ENCODE peak calls at places on chromosome 4, in six cellular contexts. One of them, this sample, is unnamed.

GRCh38 chr4:73976716-73977115 is 5.1 kb downstream of the PF4 start:
- DNase-seq in H9: no peak
- DNase-seq in mesenchymal stem cell: no peak
- DNase-seq in trophoblast cell: no peak
- DNase-seq in H1: no peak
- DNase-seq in IMR-90: peak
- DNase-seq in this sample: no peak

GRCh38 chr4:89640620-89641366 is 196.2 kb downstream of the SNCA start:
- DNase-seq in IMR-90: peak
- DNase-seq in mesenchymal stem cell: peak
- DNase-seq in trophoblast cell: peak
- DNase-seq in H1: peak
- DNase-seq in H9: peak
- DNase-seq in this sample: peak

GRCh38 chr4:98262431-98262830 is 1.2 kb downstream of the RAP1GDS1 start:
- DNase-seq in trophoblast cell: no peak
- DNase-seq in H9: no peak
- DNase-seq in IMR-90: no peak
- DNase-seq in H1: no peak
- DNase-seq in mesenchymal stem cell: no peak
- DNase-seq in this sample: no peak

GRCh38 chr4:48778431-48779094 is 1.5 kb downstream of the FRYL start:
- DNase-seq in H9: no peak
- DNase-seq in mesenchymal stem cell: peak
- DNase-seq in IMR-90: peak
- DNase-seq in trophoblast cell: no peak
- DNase-seq in H1: no peak
- DNase-seq in this sample: no peak

GRCh38 chr4:48896845-48897244 is 9.7 kb downstream of the OCIAD2 start:
- DNase-seq in H1: no peak
- DNase-seq in trophoblast cell: no peak
- DNase-seq in mesenchymal stem cell: no peak
- DNase-seq in IMR-90: no peak
- DNase-seq in H9: no peak
- DNase-seq in this sample: no peak

GRCh38 chr4:25238052-25238451 is 4.2 kb downstream of the PI4K2B start:
- DNase-seq in H9: no peak
- DNase-seq in mesenchymal stem cell: no peak
- DNase-seq in trophoblast cell: no peak
- DNase-seq in H1: no peak
- DNase-seq in IMR-90: peak
- DNase-seq in this sample: no peak

GRCh38 chr4:7828926-7829325 is 110.7 kb downstream of the AFAP1 start:
- DNase-seq in mesenchymal stem cell: peak
- DNase-seq in IMR-90: peak
- DNase-seq in H1: no peak
- DNase-seq in trophoblast cell: no peak
- DNase-seq in H9: no peak
- DNase-seq in this sample: no peak

GRCh38 chr4:110005461-110006056 is 92.9 kb downstream of the EGF start:
- DNase-seq in IMR-90: peak
- DNase-seq in H9: no peak
- DNase-seq in H1: no peak
- DNase-seq in trophoblast cell: peak
- DNase-seq in mesenchymal stem cell: peak
- DNase-seq in this sample: peak

GRCh38 chr4:142281999-142282398 is 564.1 kb downstream of the INPP4B start:
- DNase-seq in mesenchymal stem cell: no peak
- DNase-seq in H9: no peak
- DNase-seq in IMR-90: no peak
- DNase-seq in H1: no peak
- DNase-seq in trophoblast cell: no peak
- DNase-seq in this sample: no peak

GRCh38 chr4:110683600-110683999 is 60.7 kb upstream of the PITX2 start:
- DNase-seq in H1: no peak
- DNase-seq in trophoblast cell: no peak
- DNase-seq in IMR-90: no peak
- DNase-seq in mesenchymal stem cell: no peak
- DNase-seq in H9: no peak
- DNase-seq in this sample: no peak

GRCh38 chr4:186642998-186643397 is 80.7 kb downstream of the FAT1 start:
- DNase-seq in trophoblast cell: no peak
- DNase-seq in IMR-90: no peak
- DNase-seq in H1: no peak
- DNase-seq in mesenchymal stem cell: no peak
- DNase-seq in H9: no peak
- DNase-seq in this sample: no peak

GRCh38 chr4:174697164-174697563 is 131.9 kb downstream of the GLRA3 start:
- DNase-seq in H1: no peak
- DNase-seq in mesenchymal stem cell: no peak
- DNase-seq in trophoblast cell: no peak
- DNase-seq in IMR-90: no peak
- DNase-seq in H9: no peak
- DNase-seq in this sample: no peak

GRCh38 chr4:126267689-126268088 is 952.9 kb downstream of the FAT4 start:
- DNase-seq in mesenchymal stem cell: peak
- DNase-seq in IMR-90: peak
- DNase-seq in H9: no peak
- DNase-seq in trophoblast cell: peak
- DNase-seq in H1: no peak
- DNase-seq in this sample: no peak

GRCh38 chr4:13546855-13547562 is 2.7 kb upstream of the NKX3-2 start:
- DNase-seq in H1: peak
- DNase-seq in IMR-90: no peak
- DNase-seq in trophoblast cell: no peak
- DNase-seq in H9: peak
- DNase-seq in mesenchymal stem cell: peak
- DNase-seq in this sample: no peak

GRCh38 chr4:76087007-76087769 is 12.7 kb downstream of the ART3 start:
- DNase-seq in trophoblast cell: peak
- DNase-seq in mesenchymal stem cell: peak
- DNase-seq in H9: peak
- DNase-seq in H1: peak
- DNase-seq in IMR-90: peak
- DNase-seq in this sample: peak

GRCh38 chr4:68288046-68288740 is 42.7 kb upstream of the TMPRSS11B start:
- DNase-seq in IMR-90: no peak
- DNase-seq in H1: no peak
- DNase-seq in H9: no peak
- DNase-seq in mesenchymal stem cell: no peak
- DNase-seq in trophoblast cell: no peak
- DNase-seq in this sample: no peak

GRCh38 chr4:39975488-39976089 is 2.1 kb downstream of the PDS5A start:
- DNase-seq in mesenchymal stem cell: peak
- DNase-seq in IMR-90: peak
- DNase-seq in trophoblast cell: no peak
- DNase-seq in H9: no peak
- DNase-seq in H1: no peak
- DNase-seq in this sample: no peak

GRCh38 chr4:121484633-121485032 is 103.8 kb upstream of the QRFPR start:
- DNase-seq in H1: no peak
- DNase-seq in trophoblast cell: peak
- DNase-seq in IMR-90: peak
- DNase-seq in mesenchymal stem cell: peak
- DNase-seq in H9: peak
- DNase-seq in this sample: peak

GRCh38 chr4:75289843-75290616 is 224.2 kb downstream of the RCHY1 start:
- DNase-seq in mesenchymal stem cell: peak
- DNase-seq in H9: peak
- DNase-seq in H1: peak
- DNase-seq in IMR-90: no peak
- DNase-seq in trophoblast cell: peak
- DNase-seq in this sample: peak

GRCh38 chr4:16869594-16870245 is 28.7 kb downstream of the LDB2 start:
- DNase-seq in trophoblast cell: no peak
- DNase-seq in H1: no peak
- DNase-seq in mesenchymal stem cell: no peak
- DNase-seq in H9: no peak
- DNase-seq in IMR-90: no peak
- DNase-seq in this sample: no peak

GRCh38 chr4:122747883-122748282 is 15.4 kb downstream of the BBS12 start:
- DNase-seq in H9: no peak
- DNase-seq in mesenchymal stem cell: peak
- DNase-seq in H1: no peak
- DNase-seq in trophoblast cell: no peak
- DNase-seq in IMR-90: peak
- DNase-seq in this sample: no peak

GRCh38 chr4:117467404-117467803 is 382.0 kb upstream of the TRAM1L1 start:
- DNase-seq in H9: no peak
- DNase-seq in trophoblast cell: no peak
- DNase-seq in H1: no peak
- DNase-seq in mesenchymal stem cell: peak
- DNase-seq in IMR-90: peak
- DNase-seq in this sample: no peak

GRCh38 chr4:94931626-94932025 is 173.9 kb downstream of the BMPR1B start:
- DNase-seq in H9: no peak
- DNase-seq in mesenchymal stem cell: no peak
- DNase-seq in H1: no peak
- DNase-seq in trophoblast cell: no peak
- DNase-seq in IMR-90: no peak
- DNase-seq in this sample: no peak

GRCh38 chr4:94925764-94926347 is 168.1 kb downstream of the BMPR1B start:
- DNase-seq in trophoblast cell: no peak
- DNase-seq in H1: no peak
- DNase-seq in IMR-90: no peak
- DNase-seq in H9: no peak
- DNase-seq in mesenchymal stem cell: no peak
- DNase-seq in this sample: no peak

GRCh38 chr4:94927696-94928095 is 169.9 kb downstream of the BMPR1B start:
- DNase-seq in H9: no peak
- DNase-seq in H1: no peak
- DNase-seq in mesenchymal stem cell: no peak
- DNase-seq in IMR-90: no peak
- DNase-seq in trophoblast cell: no peak
- DNase-seq in this sample: no peak

GRCh38 chr4:94926936-94927335 is 169.2 kb downstream of the BMPR1B start:
- DNase-seq in IMR-90: no peak
- DNase-seq in H1: no peak
- DNase-seq in mesenchymal stem cell: no peak
- DNase-seq in H9: no peak
- DNase-seq in trophoblast cell: no peak
- DNase-seq in this sample: no peak

GRCh38 chr4:94929696-94930095 is 171.9 kb downstream of the BMPR1B start:
- DNase-seq in H1: no peak
- DNase-seq in mesenchymal stem cell: no peak
- DNase-seq in trophoblast cell: peak
- DNase-seq in IMR-90: no peak
- DNase-seq in H9: no peak
- DNase-seq in this sample: no peak
- H3K14ac ChIP-seq in H1: no peak
- H3K14ac ChIP-seq in mesenchymal stem cell: no peak
- H3K14ac ChIP-seq in trophoblast cell: no peak
- H3K14ac ChIP-seq in IMR-90: peak
- H3K14ac ChIP-seq in H9: no peak
- H3K14ac ChIP-seq in this sample: no peak

DNA sequence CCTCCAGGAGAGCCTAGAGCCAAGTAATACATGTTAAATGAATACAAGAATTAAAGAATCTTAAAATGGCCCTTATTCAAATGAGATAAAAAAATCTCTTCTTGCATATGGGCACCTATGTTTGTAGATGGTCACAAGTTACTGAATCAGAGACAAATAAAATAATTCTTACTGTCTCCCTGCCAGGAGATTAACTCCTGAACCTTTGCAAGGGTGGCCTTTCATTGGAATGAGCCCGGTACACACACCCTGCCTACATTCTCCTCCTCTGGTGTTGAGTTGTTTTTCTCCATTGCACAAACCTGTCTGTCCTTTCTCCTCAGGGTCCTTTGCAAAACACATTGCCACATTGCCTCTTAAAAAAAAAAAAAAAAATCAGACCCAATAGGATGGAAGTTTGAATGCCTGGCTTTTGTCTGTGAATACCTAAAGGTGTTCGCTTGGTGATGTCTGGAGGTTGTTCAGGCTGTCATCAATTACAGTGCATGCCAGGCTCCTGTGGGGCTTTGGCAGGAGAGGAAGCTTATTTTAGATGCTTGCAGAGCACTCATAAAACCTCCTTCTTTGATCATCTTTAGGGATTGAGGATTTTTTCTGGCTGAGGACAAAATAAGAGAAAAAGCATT is 8.3 kb upstream of the TMEM154 start:
- DNase-seq in H1: no peak
- DNase-seq in mesenchymal stem cell: no peak
- DNase-seq in H9: no peak
- DNase-seq in trophoblast cell: no peak
- DNase-seq in IMR-90: no peak
- DNase-seq in this sample: no peak
- H2BK120ac ChIP-seq in H1: no peak
- H2BK120ac ChIP-seq in mesenchymal stem cell: no peak
- H2BK120ac ChIP-seq in H9: no peak
- H2BK120ac ChIP-seq in trophoblast cell: no peak
- H2BK120ac ChIP-seq in IMR-90: no peak
- H2BK120ac ChIP-seq in this sample: no peak

GRCh38 chr4:1769692-1770091 is 23.4 kb upstream of the FGFR3 start:
- DNase-seq in H9: no peak
- DNase-seq in H1: no peak
- DNase-seq in IMR-90: no peak
- DNase-seq in mesenchymal stem cell: no peak
- DNase-seq in trophoblast cell: no peak
- DNase-seq in this sample: no peak

GRCh38 chr4:1768367-1769034 is 24.6 kb upstream of the FGFR3 start:
- DNase-seq in H9: no peak
- DNase-seq in trophoblast cell: no peak
- DNase-seq in mesenchymal stem cell: no peak
- DNase-seq in H1: no peak
- DNase-seq in IMR-90: no peak
- DNase-seq in this sample: no peak

GRCh38 chr4:1770791-1771231 is 22.3 kb upstream of the FGFR3 start:
- DNase-seq in IMR-90: no peak
- DNase-seq in trophoblast cell: no peak
- DNase-seq in mesenchymal stem cell: no peak
- DNase-seq in H9: no peak
- DNase-seq in H1: no peak
- DNase-seq in this sample: no peak

GRCh38 chr4:1771555-1772305 is 21.4 kb upstream of the FGFR3 start:
- DNase-seq in IMR-90: no peak
- DNase-seq in trophoblast cell: no peak
- DNase-seq in H9: no peak
- DNase-seq in H1: no peak
- DNase-seq in mesenchymal stem cell: no peak
- DNase-seq in this sample: no peak

DNA sequence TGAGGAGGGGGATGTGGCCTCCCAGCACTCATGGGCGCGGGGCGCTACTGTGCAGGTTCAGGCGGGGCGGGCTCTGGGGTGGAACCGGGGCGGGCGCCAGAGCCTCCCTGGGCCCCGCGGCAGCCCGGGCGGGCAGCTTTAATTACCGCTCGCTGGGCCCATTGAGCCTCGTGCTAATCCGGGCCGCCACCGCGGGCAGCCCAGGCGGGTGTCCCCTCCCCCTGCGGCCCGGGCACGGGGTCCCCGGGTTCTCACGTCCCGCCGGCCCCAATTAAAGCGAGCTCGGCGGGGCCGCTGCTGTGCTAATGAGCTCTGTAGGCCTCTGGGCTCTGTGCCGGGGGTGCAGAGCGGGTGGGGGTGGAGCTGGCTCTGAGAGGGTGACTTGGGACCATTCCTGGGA is 22.8 kb upstream of the FGFR3 start:
- DNase-seq in H1: no peak
- DNase-seq in H9: no peak
- DNase-seq in mesenchymal stem cell: no peak
- DNase-seq in trophoblast cell: no peak
- DNase-seq in IMR-90: no peak
- DNase-seq in this sample: no peak
- H3K14ac ChIP-seq in H1: no peak
- H3K14ac ChIP-seq in H9: no peak
- H3K14ac ChIP-seq in mesenchymal stem cell: no peak
- H3K14ac ChIP-seq in trophoblast cell: no peak
- H3K14ac ChIP-seq in IMR-90: no peak
- H3K14ac ChIP-seq in this sample: no peak

GRCh38 chr4:139175647-139176298 is 1.2 kb downstream of the ELF2 start:
- DNase-seq in H9: no peak
- DNase-seq in H1: no peak
- DNase-seq in trophoblast cell: no peak
- DNase-seq in mesenchymal stem cell: no peak
- DNase-seq in IMR-90: peak
- DNase-seq in this sample: no peak
- H2BK120ac ChIP-seq in H9: no peak
- H2BK120ac ChIP-seq in H1: no peak
- H2BK120ac ChIP-seq in trophoblast cell: no peak
- H2BK120ac ChIP-seq in mesenchymal stem cell: no peak
- H2BK120ac ChIP-seq in IMR-90: no peak
- H2BK120ac ChIP-seq in this sample: no peak